ENCODE peak calls at places on chromosomes 6 and 20, in eight cellular contexts. A is SK-N-SH; W is cardiac muscle cell; J is CD8-positive, alpha-beta T cell; Y is fibroblast of mammary gland; P is OCI-LY7; V is thyroid gland; U is psoas muscle. C is an unnamed sample.

GRCh38 chr6:140174509-140174908 is 800.1 kb upstream of the CITED2 start:
- DNase-seq in U (no peak), A (no peak), Y (peak), P (no peak), V (no peak), J (no peak), W (no peak), C (no peak)

GRCh38 chr6:130359736-130360135 is 6.1 kb upstream of the TMEM200A start:
- DNase-seq in P (no peak), U (no peak), W (no peak), Y (no peak), J (no peak), V (no peak), A (no peak), C (no peak)

GRCh38 chr20:62409935-62410741 is 3.1 kb upstream of the CABLES2 start:
- DNase-seq in V (peak), P (peak), J (peak), W (peak), A (peak), Y (peak), U (peak), C (no peak)

GRCh38 chr6:130424704-130425103 is 58.9 kb downstream of the TMEM200A start:
- DNase-seq in V (no peak), A (no peak), Y (no peak), U (no peak), J (no peak), W (no peak), P (no peak), C (no peak)

GRCh38 chr6:129766959-129767728 is 57.2 kb upstream of the ARHGAP18 start:
- DNase-seq in W (peak), U (peak), A (peak), Y (peak), V (peak), J (peak), P (no peak), C (no peak)

GRCh38 chr6:31776961-31777666 is at the start of gene VWA7:
- DNase-seq in A (peak), W (peak), U (peak), Y (peak), J (peak), P (no peak), V (peak), C (peak)

GRCh38 chr6:147132889-147133288 is 71.3 kb upstream of the STXBP5 start:
- DNase-seq in A (no peak), Y (peak), V (no peak), P (no peak), U (no peak), W (no peak), J (no peak), C (peak)

GRCh38 chr20:3785240-3786125 is 1.1 kb downstream of the CENPB start:
- DNase-seq in Y (no peak), A (peak), U (peak), W (no peak), V (no peak), J (no peak), P (no peak), C (no peak)

GRCh38 chr20:47454298-47455132 is 47.2 kb upstream of the NCOA3 start:
- DNase-seq in Y (no peak), V (no peak), W (no peak), J (no peak), P (peak), A (no peak), U (no peak), C (no peak)

GRCh38 chr6:43785220-43785752 is 15.3 kb downstream of the VEGFA start:
- DNase-seq in J (no peak), V (no peak), W (no peak), P (no peak), Y (no peak), U (no peak), A (no peak), C (no peak)

GRCh38 chr6:36929607-36930006 is 24.9 kb upstream of the PI16 start:
- DNase-seq in U (no peak), J (no peak), A (no peak), W (no peak), V (no peak), Y (peak), P (no peak), C (no peak)

GRCh38 chr20:8021541-8022269 is 2.1 kb upstream of the TMX4 start:
- DNase-seq in Y (peak), A (no peak), J (no peak), P (no peak), W (no peak), U (no peak), V (no peak), C (no peak)

GRCh38 chr20:61806995-61807394 is 258.7 kb downstream of the TAF4 start:
- DNase-seq in A (no peak), V (no peak), J (no peak), U (no peak), Y (no peak), W (no peak), P (no peak), C (no peak)

GRCh38 chr6:87154641-87155271 is 609 bp upstream of the ZNF292 start:
- DNase-seq in A (peak), Y (peak), J (peak), V (no peak), W (no peak), U (no peak), P (peak), C (no peak)

GRCh38 chr20:45919951-45920794 is 8.2 kb upstream of the PLTP start:
- DNase-seq in Y (peak), P (no peak), W (no peak), V (no peak), A (peak), U (no peak), J (no peak), C (no peak)

GRCh38 chr6:163626073-163626867 is 211.8 kb downstream of the QKI start:
- DNase-seq in V (no peak), U (no peak), A (no peak), W (no peak), Y (no peak), J (no peak), P (no peak), C (no peak)

GRCh38 chr20:22437354-22437753 is 147.0 kb downstream of the FOXA2 start:
- DNase-seq in J (no peak), U (no peak), Y (no peak), V (no peak), P (no peak), A (no peak), W (no peak), C (no peak)

GRCh38 chr6:26401987-26402658 is at the start of gene BTN3A1:
- DNase-seq in W (peak), V (peak), J (peak), P (peak), A (peak), U (peak), Y (peak), C (no peak)

GRCh38 chr6:28081486-28081751 is 1.1 kb downstream of the ZNF165 start:
- DNase-seq in P (peak), W (no peak), V (no peak), A (no peak), Y (no peak), J (peak), U (no peak), C (no peak)

GRCh38 chr6:20866940-20867630 is 332.8 kb downstream of the CDKAL1 start:
- DNase-seq in P (no peak), J (no peak), W (no peak), Y (peak), V (no peak), A (no peak), U (no peak), C (no peak)

GRCh38 chr20:63136296-63136695 is 79.6 kb downstream of the YTHDF1 start:
- DNase-seq in Y (no peak), W (no peak), U (no peak), J (no peak), V (no peak), A (no peak), P (no peak), C (no peak)

GRCh38 chr6:110534731-110535164 is 58.3 kb upstream of the SLC22A16 start:
- DNase-seq in W (no peak), U (no peak), J (no peak), Y (peak), A (no peak), P (no peak), V (no peak), C (no peak)

GRCh38 chr6:147888374-147888773 is 379.9 kb downstream of the SAMD5 start:
- DNase-seq in A (no peak), P (no peak), U (no peak), W (no peak), V (no peak), J (no peak), Y (no peak), C (no peak)

GRCh38 chr20:41133709-41134361 is 3.5 kb upstream of the PLCG1 start:
- DNase-seq in V (no peak), W (no peak), U (no peak), A (no peak), Y (peak), P (no peak), J (no peak), C (no peak)

GRCh38 chr6:158014505-158015187 is 33.0 kb downstream of the SYNJ2 start:
- DNase-seq in V (no peak), A (no peak), U (no peak), W (no peak), P (no peak), J (no peak), Y (peak), C (no peak)

GRCh38 chr6:118813795-118814194 is 80.2 kb upstream of the ASF1A start:
- DNase-seq in Y (peak), U (no peak), V (no peak), P (no peak), A (no peak), J (no peak), W (no peak), C (no peak)

GRCh38 chr6:65182681-65183080 is 524.3 kb downstream of the EYS start:
- DNase-seq in A (no peak), J (no peak), W (no peak), V (no peak), P (no peak), Y (peak), U (no peak), C (no peak)

GRCh38 chr20:63003546-63003945 is 3.2 kb downstream of the BHLHE23 start:
- DNase-seq in A (no peak), Y (no peak), J (no peak), W (no peak), V (no peak), P (no peak), U (no peak), C (no peak)

GRCh38 chr6:100461273-100461919 is 3.3 kb downstream of the SIM1 start:
- DNase-seq in Y (peak), V (no peak), J (no peak), A (no peak), U (no peak), P (no peak), W (no peak), C (no peak)

GRCh38 chr20:6213311-6213710 is 90.5 kb upstream of the FERMT1 start:
- DNase-seq in P (no peak), U (no peak), A (no peak), J (no peak), W (no peak), Y (no peak), V (no peak), C (no peak)

GRCh38 chr6:109690740-109691687 is at the start of the genes AK9 and FIG4:
- DNase-seq in P (peak), V (peak), Y (peak), W (peak), U (peak), J (peak), A (peak), C (peak)

GRCh38 chr6:111871207-111871606 is 2.0 kb downstream of the FYN start:
- DNase-seq in Y (no peak), V (no peak), U (no peak), W (no peak), P (peak), A (no peak), J (peak), C (no peak)

GRCh38 chr6:116136933-116137340 is 11.0 kb upstream of the COL10A1 start:
- DNase-seq in Y (no peak), J (peak), A (no peak), W (no peak), P (no peak), V (no peak), U (no peak), C (no peak)

GRCh38 chr20:24672181-24672880 is 202.9 kb downstream of the SYNDIG1 start:
- DNase-seq in W (no peak), U (no peak), P (no peak), J (no peak), Y (no peak), A (no peak), V (no peak), C (no peak)

GRCh38 chr6:119879731-119880130 is 530.2 kb upstream of the MAN1A1 start:
- DNase-seq in U (no peak), Y (no peak), J (no peak), V (no peak), W (no peak), P (no peak), A (no peak), C (no peak)

GRCh38 chr6:119880840-119881239 is 531.3 kb upstream of the MAN1A1 start:
- DNase-seq in A (no peak), W (no peak), Y (peak), P (no peak), J (no peak), V (no peak), U (no peak), C (no peak)

DNA sequence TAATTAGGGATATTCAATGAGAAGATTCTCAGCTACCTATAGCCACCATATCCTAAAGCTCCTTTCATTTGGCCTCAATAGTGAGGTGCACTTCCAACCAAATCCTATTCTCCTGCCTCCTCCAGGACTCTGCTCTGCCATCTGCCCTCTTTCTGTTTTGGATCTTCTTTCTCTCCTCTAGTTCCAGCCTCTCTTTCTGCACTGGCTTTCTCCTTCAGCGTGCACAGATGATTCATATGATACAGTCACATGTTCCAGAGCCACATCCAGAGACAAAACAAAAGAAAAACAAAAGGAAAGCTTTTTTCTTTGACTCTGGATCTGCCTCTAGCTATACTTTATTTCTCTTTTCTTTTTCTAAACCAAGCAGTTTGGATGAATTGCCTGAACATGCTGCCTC is 531.9 kb upstream of the MAN1A1 start:
- DNase-seq in J (no peak), P (no peak), U (no peak), W (no peak), A (no peak), Y (peak), V (no peak), C (no peak)
- H3K4me3 ChIP-seq in J (no peak), P (no peak), U (no peak), W (no peak), A (no peak), Y (no peak), V (no peak), C (no peak)

GRCh38 chr6:160224599-160225237 is 33.9 kb downstream of the SLC22A2 start:
- DNase-seq in U (no peak), V (no peak), A (no peak), J (no peak), W (no peak), P (no peak), Y (no peak), C (no peak)

GRCh38 chr6:160227038-160227768 is 31.4 kb downstream of the SLC22A2 start:
- DNase-seq in A (no peak), J (no peak), W (no peak), Y (no peak), P (no peak), V (no peak), U (no peak), C (no peak)

GRCh38 chr6:160226118-160226541 is 32.5 kb downstream of the SLC22A2 start:
- DNase-seq in A (no peak), W (no peak), U (no peak), P (no peak), J (no peak), Y (peak), V (no peak), C (no peak)

GRCh38 chr6:160222491-160222890 is 36.1 kb downstream of the SLC22A2 start:
- DNase-seq in U (no peak), W (no peak), A (no peak), Y (no peak), J (no peak), P (no peak), V (no peak), C (no peak)

DNA sequence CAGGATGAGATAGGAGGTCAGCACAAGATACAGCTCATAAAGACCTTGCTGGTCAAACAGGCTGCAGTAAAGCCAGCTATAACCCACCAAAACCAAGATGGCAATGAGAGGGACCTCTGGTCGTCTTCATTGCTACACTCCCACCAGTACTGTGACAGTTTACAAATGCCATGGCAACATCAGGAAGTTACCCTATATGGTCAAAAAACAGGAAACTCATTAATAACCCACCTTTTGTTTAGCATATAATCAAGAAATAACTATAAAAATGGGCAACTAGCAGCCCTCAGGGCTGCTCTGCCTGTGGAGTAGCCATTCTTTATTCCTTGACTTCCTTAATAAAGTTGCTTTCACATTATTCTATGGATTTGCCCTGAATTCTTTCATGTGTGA is 30.9 kb downstream of the SLC22A2 start:
- DNase-seq in A (no peak), P (no peak), J (no peak), V (no peak), Y (no peak), W (no peak), U (no peak), C (no peak)
- TF ChIP-seq CTCF in A (no peak), P (no peak), J (no peak), V (no peak), Y (no peak), W (no peak), U (no peak), C (no peak)

DNA sequence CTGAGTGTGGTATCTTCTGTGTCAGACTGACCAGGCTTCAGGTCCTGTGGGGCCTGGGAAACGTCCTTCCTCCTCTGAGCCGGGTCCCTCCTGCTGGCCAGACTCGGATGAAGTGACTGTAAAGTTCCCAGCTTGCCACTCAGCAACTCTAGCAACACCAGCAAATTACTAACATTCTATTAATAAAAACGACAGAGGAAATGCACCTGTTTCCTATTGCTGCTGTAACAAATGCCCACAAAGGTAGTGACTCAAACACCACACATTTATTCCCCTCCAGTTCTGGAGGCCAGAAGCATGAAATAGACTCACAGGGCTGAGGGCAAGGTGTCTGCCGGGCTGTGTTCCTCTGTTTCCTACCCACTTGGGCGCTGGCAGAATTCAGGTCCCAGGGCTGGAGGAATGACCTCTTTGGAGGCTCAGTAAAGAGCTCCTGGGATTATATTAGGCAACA is 48.8 kb downstream of the CTCFL start:
- DNase-seq in W (no peak), A (no peak), P (peak), V (no peak), Y (no peak), J (no peak), U (no peak), C (no peak)
- H3K4me3 ChIP-seq in W (no peak), A (no peak), P (peak), V (no peak), Y (no peak), J (no peak), U (no peak), C (no peak)

GRCh38 chr6:40999498-41000070 is 39.4 kb downstream of the UNC5CL start:
- DNase-seq in V (peak), W (peak), Y (peak), U (peak), J (no peak), P (peak), A (peak), C (no peak)
- TF ChIP-seq CTCF in V (peak), W (peak), Y (peak), U (peak), J (no peak), P (peak), A (peak), C (peak)

GRCh38 chr20:23655551-23656211 is 17.9 kb upstream of the CST3 start:
- DNase-seq in V (no peak), J (no peak), A (no peak), W (no peak), U (peak), P (no peak), Y (no peak), C (no peak)
- H3K4me3 ChIP-seq in V (no peak), J (no peak), A (no peak), W (no peak), U (peak), P (no peak), Y (no peak), C (no peak)

GRCh38 chr20:18288748-18289705 is 700 bp downstream of the ZNF133 start:
- DNase-seq in U (peak), Y (peak), W (no peak), P (no peak), J (no peak), A (peak), V (peak), C (no peak)

GRCh38 chr20:18287546-18287914 is 797 bp upstream of the ZNF133 start:
- DNase-seq in W (no peak), V (no peak), P (no peak), Y (no peak), U (no peak), J (no peak), A (peak), C (no peak)

GRCh38 chr20:18284805-18285533 is 3.4 kb upstream of the ZNF133 start:
- DNase-seq in J (no peak), P (peak), V (no peak), W (peak), A (no peak), Y (peak), U (no peak), C (no peak)

GRCh38 chr20:18287915-18288747 is at the start of gene ZNF133:
- DNase-seq in P (peak), A (peak), J (peak), V (peak), W (peak), Y (peak), U (peak), C (peak)
- TF ChIP-seq CTCF in P (peak), A (peak), J (no peak), V (no peak), W (no peak), Y (no peak), U (no peak), C (peak)

DNA sequence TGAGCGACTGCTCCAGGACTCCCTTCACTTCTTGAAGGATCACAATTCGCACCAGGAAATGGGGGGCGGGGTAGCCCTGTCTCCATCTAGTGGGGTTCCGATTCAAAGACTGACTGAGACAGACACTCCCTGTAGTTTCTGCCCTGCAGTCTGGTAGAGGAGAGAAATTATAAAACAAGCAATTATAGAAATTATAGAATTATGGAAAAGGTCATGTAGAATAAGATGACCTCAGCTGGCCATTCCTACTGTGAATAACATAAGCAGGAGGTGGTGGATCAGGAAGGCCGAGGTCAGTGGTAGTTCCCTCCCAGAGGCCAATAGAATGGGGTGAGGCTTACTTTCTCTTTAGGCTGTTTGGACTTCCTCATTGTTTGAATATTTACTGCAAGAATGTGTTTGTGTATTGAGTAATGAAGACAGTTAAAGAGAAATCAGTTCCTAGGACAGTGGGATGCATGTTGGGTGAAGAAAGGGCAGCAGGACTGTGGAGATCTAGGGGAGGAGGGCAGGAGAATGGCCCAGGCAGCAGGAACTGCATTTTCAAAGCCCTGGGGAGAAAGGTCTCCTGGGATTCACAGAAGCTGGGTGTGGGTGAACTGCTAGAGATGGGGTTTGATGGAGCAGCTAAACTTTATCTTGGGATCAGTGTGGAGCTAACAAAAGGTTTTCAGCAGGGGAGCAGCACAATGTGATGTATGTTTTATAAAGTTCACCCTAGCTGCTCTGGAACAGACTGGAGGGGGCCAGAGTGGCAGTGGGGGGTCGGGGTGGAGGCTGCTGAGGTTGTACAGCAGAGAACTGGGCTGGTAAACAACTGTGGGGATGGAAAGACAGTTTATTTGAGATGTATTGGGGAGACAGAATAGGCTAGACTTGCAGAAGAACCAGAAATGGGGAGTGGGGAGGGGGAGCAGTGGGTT is 2.1 kb downstream of the ZNF341 start:
- DNase-seq in Y (peak), W (no peak), V (no peak), J (no peak), A (no peak), U (no peak), P (peak), C (no peak)
- H3K4me3 ChIP-seq in Y (no peak), W (no peak), V (no peak), J (no peak), A (no peak), U (no peak), P (peak), C (no peak)

GRCh38 chr6:169451065-169451840 is 197.6 kb upstream of the THBS2 start:
- DNase-seq in U (no peak), J (no peak), P (no peak), Y (peak), V (no peak), W (no peak), A (no peak), C (no peak)
- TF ChIP-seq CTCF in U (no peak), J (no peak), P (no peak), Y (no peak), V (no peak), W (no peak), A (no peak), C (no peak)